ENCODE peak calls at places on chromosomes 4 and X, in five cellular contexts. One of them, this sample, is unnamed.

GRCh38 chr4:98448923-98449322 is 187.7 kb downstream of the RAP1GDS1 start:
- DNase-seq in COR-L47: no peak
- DNase-seq in HFF-Myc: no peak
- DNase-seq in fibroblast of lung: no peak
- DNase-seq in neural progenitor cell: no peak
- DNase-seq in this sample: peak

GRCh38 chr4:24965627-24966026 is 52.8 kb upstream of the CCDC149 start:
- DNase-seq in fibroblast of lung: peak
- DNase-seq in COR-L47: peak
- DNase-seq in HFF-Myc: no peak
- DNase-seq in neural progenitor cell: peak
- DNase-seq in this sample: no peak

GRCh38 chr4:74654230-74654681 is 140.1 kb downstream of the BTC start:
- DNase-seq in COR-L47: no peak
- DNase-seq in fibroblast of lung: no peak
- DNase-seq in HFF-Myc: no peak
- DNase-seq in neural progenitor cell: no peak
- DNase-seq in this sample: no peak

GRCh38 chrX:153773741-153774575 is 6.9 kb upstream of the SRPK3 start:
- DNase-seq in neural progenitor cell: no peak
- DNase-seq in COR-L47: no peak
- DNase-seq in fibroblast of lung: no peak
- DNase-seq in HFF-Myc: no peak
- DNase-seq in this sample: no peak

GRCh38 chr4:7760706-7761105 is 179.0 kb downstream of the AFAP1 start:
- DNase-seq in neural progenitor cell: no peak
- DNase-seq in HFF-Myc: no peak
- DNase-seq in COR-L47: no peak
- DNase-seq in fibroblast of lung: no peak
- DNase-seq in this sample: no peak

GRCh38 chrX:101450951-101451350 is 34.3 kb upstream of the ARMCX4 start:
- DNase-seq in fibroblast of lung: peak
- DNase-seq in neural progenitor cell: no peak
- DNase-seq in COR-L47: no peak
- DNase-seq in HFF-Myc: no peak
- DNase-seq in this sample: no peak

GRCh38 chr4:79514637-79515320 is 106.8 kb upstream of the GK2 start:
- DNase-seq in neural progenitor cell: no peak
- DNase-seq in COR-L47: no peak
- DNase-seq in HFF-Myc: no peak
- DNase-seq in fibroblast of lung: no peak
- DNase-seq in this sample: no peak

GRCh38 chrX:107686026-107686425 is 57.7 kb downstream of the PRPS1 start:
- DNase-seq in fibroblast of lung: no peak
- DNase-seq in HFF-Myc: no peak
- DNase-seq in COR-L47: no peak
- DNase-seq in neural progenitor cell: no peak
- DNase-seq in this sample: no peak

GRCh38 chr4:94452476-94453300 is 946 bp downstream of the PDLIM5 start:
- DNase-seq in neural progenitor cell: peak
- DNase-seq in fibroblast of lung: peak
- DNase-seq in HFF-Myc: no peak
- DNase-seq in COR-L47: peak
- DNase-seq in this sample: peak

GRCh38 chrX:107659768-107660167 is 31.5 kb downstream of the PRPS1 start:
- DNase-seq in COR-L47: no peak
- DNase-seq in HFF-Myc: no peak
- DNase-seq in neural progenitor cell: no peak
- DNase-seq in fibroblast of lung: peak
- DNase-seq in this sample: peak

GRCh38 chr4:123893746-123894095 is 497.1 kb downstream of the SPRY1 start:
- DNase-seq in COR-L47: no peak
- DNase-seq in neural progenitor cell: no peak
- DNase-seq in HFF-Myc: no peak
- DNase-seq in fibroblast of lung: no peak
- DNase-seq in this sample: no peak

This sample was measured in NCI-H2171 treated with DMSO at 0.1 percent for 48 hours.